ENCODE peak calls at places on chromosome 10, in nine cellular contexts. One of them, this sample, is unnamed. For H3K4me1, the result is how much of the 10 kb centered on the place peaks cover.

GRCh38 chr10:104925232-104925851 is 284.3 kb downstream of the SORCS3 start:
- DNase-seq in Peyer's patch: peak
- DNase-seq in OCI-LY7: peak
- DNase-seq in GM23248: peak
- DNase-seq in K562: peak
- DNase-seq in hepatocyte: peak
- DNase-seq in psoas muscle: no peak
- DNase-seq in HCT116: peak
- DNase-seq in upper lobe of right lung: no peak
- DNase-seq in this sample: no peak

GRCh38 chr10:17353568-17353967 is 100.8 kb downstream of the ST8SIA6 start:
- DNase-seq in Peyer's patch: no peak
- DNase-seq in OCI-LY7: no peak
- DNase-seq in K562: no peak
- DNase-seq in hepatocyte: no peak
- DNase-seq in upper lobe of right lung: no peak
- DNase-seq in GM23248: peak
- DNase-seq in HCT116: peak
- DNase-seq in psoas muscle: no peak
- DNase-seq in this sample: no peak

GRCh38 chr10:84188815-84189214 is 5.5 kb upstream of the CDHR1 start:
- DNase-seq in hepatocyte: no peak
- DNase-seq in GM23248: no peak
- DNase-seq in HCT116: no peak
- DNase-seq in upper lobe of right lung: peak
- DNase-seq in K562: no peak
- DNase-seq in Peyer's patch: peak
- DNase-seq in psoas muscle: no peak
- DNase-seq in OCI-LY7: no peak
- DNase-seq in this sample: no peak

GRCh38 chr10:86446424-86446823 is 75.2 kb downstream of the WAPL start:
- DNase-seq in OCI-LY7: no peak
- DNase-seq in upper lobe of right lung: no peak
- DNase-seq in GM23248: peak
- DNase-seq in HCT116: no peak
- DNase-seq in hepatocyte: no peak
- DNase-seq in K562: no peak
- DNase-seq in Peyer's patch: no peak
- DNase-seq in psoas muscle: no peak
- DNase-seq in this sample: no peak

GRCh38 chr10:95350830-95351228 is 60.0 kb upstream of the PDLIM1 start:
- DNase-seq in hepatocyte: no peak
- DNase-seq in HCT116: no peak
- DNase-seq in psoas muscle: no peak
- DNase-seq in upper lobe of right lung: no peak
- DNase-seq in Peyer's patch: no peak
- DNase-seq in OCI-LY7: no peak
- DNase-seq in K562: no peak
- DNase-seq in GM23248: no peak
- DNase-seq in this sample: no peak

GRCh38 chr10:34911661-34912205 is 96.6 kb upstream of the PARD3 start:
- DNase-seq in Peyer's patch: peak
- DNase-seq in HCT116: no peak
- DNase-seq in K562: no peak
- DNase-seq in GM23248: peak
- DNase-seq in OCI-LY7: no peak
- DNase-seq in hepatocyte: no peak
- DNase-seq in upper lobe of right lung: no peak
- DNase-seq in psoas muscle: no peak
- DNase-seq in this sample: no peak

GRCh38 chr10:51716981-51717380 is 17.6 kb upstream of the CSTF2T start:
- DNase-seq in psoas muscle: no peak
- DNase-seq in OCI-LY7: no peak
- DNase-seq in HCT116: no peak
- DNase-seq in Peyer's patch: no peak
- DNase-seq in upper lobe of right lung: no peak
- DNase-seq in GM23248: peak
- DNase-seq in K562: no peak
- DNase-seq in hepatocyte: no peak
- DNase-seq in this sample: peak

GRCh38 chr10:14358886-14359573 is 28.3 kb upstream of the FRMD4A start:
- DNase-seq in upper lobe of right lung: no peak
- DNase-seq in Peyer's patch: no peak
- DNase-seq in K562: no peak
- DNase-seq in OCI-LY7: no peak
- DNase-seq in GM23248: no peak
- DNase-seq in hepatocyte: no peak
- DNase-seq in HCT116: no peak
- DNase-seq in psoas muscle: no peak
- DNase-seq in this sample: no peak

GRCh38 chr10:78982726-78983125 is 86.0 kb upstream of the ZMIZ1 start:
- DNase-seq in psoas muscle: peak
- DNase-seq in GM23248: no peak
- DNase-seq in OCI-LY7: no peak
- DNase-seq in K562: no peak
- DNase-seq in hepatocyte: no peak
- DNase-seq in upper lobe of right lung: no peak
- DNase-seq in Peyer's patch: no peak
- DNase-seq in HCT116: no peak
- DNase-seq in this sample: no peak

GRCh38 chr10:3779146-3779707 is 5.8 kb downstream of the KLF6 start:
- DNase-seq in hepatocyte: no peak
- DNase-seq in OCI-LY7: no peak
- DNase-seq in HCT116: no peak
- DNase-seq in Peyer's patch: peak
- DNase-seq in GM23248: peak
- DNase-seq in psoas muscle: no peak
- DNase-seq in K562: no peak
- DNase-seq in upper lobe of right lung: no peak
- DNase-seq in this sample: no peak

GRCh38 chr10:63666836-63667383 is 145.7 kb downstream of the REEP3 start:
- DNase-seq in OCI-LY7: no peak
- DNase-seq in psoas muscle: no peak
- DNase-seq in GM23248: peak
- DNase-seq in K562: no peak
- DNase-seq in hepatocyte: no peak
- DNase-seq in upper lobe of right lung: no peak
- DNase-seq in HCT116: no peak
- DNase-seq in Peyer's patch: no peak
- DNase-seq in this sample: no peak

GRCh38 chr10:19767876-19768275 is 48.4 kb upstream of the PLXDC2 start:
- DNase-seq in hepatocyte: no peak
- DNase-seq in GM23248: no peak
- DNase-seq in Peyer's patch: no peak
- DNase-seq in psoas muscle: no peak
- DNase-seq in K562: no peak
- DNase-seq in OCI-LY7: no peak
- DNase-seq in upper lobe of right lung: no peak
- DNase-seq in HCT116: no peak
- DNase-seq in this sample: no peak

GRCh38 chr10:5477948-5478693 is 21.2 kb downstream of the CALML5 start:
- DNase-seq in K562: peak
- DNase-seq in HCT116: no peak
- DNase-seq in upper lobe of right lung: no peak
- DNase-seq in OCI-LY7: no peak
- DNase-seq in GM23248: no peak
- DNase-seq in hepatocyte: no peak
- DNase-seq in psoas muscle: no peak
- DNase-seq in Peyer's patch: peak
- DNase-seq in this sample: no peak

GRCh38 chr10:91745086-91745831 is 53.0 kb upstream of the TNKS2 start:
- DNase-seq in HCT116: peak
- DNase-seq in hepatocyte: peak
- DNase-seq in psoas muscle: no peak
- DNase-seq in Peyer's patch: no peak
- DNase-seq in upper lobe of right lung: no peak
- DNase-seq in OCI-LY7: no peak
- DNase-seq in K562: no peak
- DNase-seq in GM23248: peak
- DNase-seq in this sample: no peak

GRCh38 chr10:131729361-131729760 is 171.4 kb upstream of the PPP2R2D start:
- DNase-seq in Peyer's patch: peak
- DNase-seq in OCI-LY7: no peak
- DNase-seq in psoas muscle: peak
- DNase-seq in HCT116: no peak
- DNase-seq in upper lobe of right lung: peak
- DNase-seq in GM23248: no peak
- DNase-seq in K562: no peak
- DNase-seq in hepatocyte: no peak
- DNase-seq in this sample: peak

GRCh38 chr10:48478980-48479811 is 125.7 kb downstream of the ARHGAP22 start:
- DNase-seq in upper lobe of right lung: peak
- DNase-seq in GM23248: no peak
- DNase-seq in hepatocyte: no peak
- DNase-seq in K562: no peak
- DNase-seq in HCT116: no peak
- DNase-seq in Peyer's patch: peak
- DNase-seq in OCI-LY7: no peak
- DNase-seq in psoas muscle: no peak
- DNase-seq in this sample: no peak

GRCh38 chr10:124515244-124515970 is 53.8 kb downstream of the LHPP start:
- DNase-seq in hepatocyte: no peak
- DNase-seq in GM23248: no peak
- DNase-seq in HCT116: no peak
- DNase-seq in Peyer's patch: no peak
- DNase-seq in OCI-LY7: no peak
- DNase-seq in psoas muscle: peak
- DNase-seq in K562: no peak
- DNase-seq in upper lobe of right lung: no peak
- DNase-seq in this sample: no peak
- H3K27ac ChIP-seq in hepatocyte: no peak
- H3K27ac ChIP-seq in GM23248: no peak
- H3K27ac ChIP-seq in HCT116: no peak
- H3K27ac ChIP-seq in Peyer's patch: no peak
- H3K27ac ChIP-seq in OCI-LY7: no peak
- H3K27ac ChIP-seq in psoas muscle: no peak
- H3K27ac ChIP-seq in K562: no peak
- H3K27ac ChIP-seq in upper lobe of right lung: no peak
- H3K27ac ChIP-seq in this sample: no peak

DNA sequence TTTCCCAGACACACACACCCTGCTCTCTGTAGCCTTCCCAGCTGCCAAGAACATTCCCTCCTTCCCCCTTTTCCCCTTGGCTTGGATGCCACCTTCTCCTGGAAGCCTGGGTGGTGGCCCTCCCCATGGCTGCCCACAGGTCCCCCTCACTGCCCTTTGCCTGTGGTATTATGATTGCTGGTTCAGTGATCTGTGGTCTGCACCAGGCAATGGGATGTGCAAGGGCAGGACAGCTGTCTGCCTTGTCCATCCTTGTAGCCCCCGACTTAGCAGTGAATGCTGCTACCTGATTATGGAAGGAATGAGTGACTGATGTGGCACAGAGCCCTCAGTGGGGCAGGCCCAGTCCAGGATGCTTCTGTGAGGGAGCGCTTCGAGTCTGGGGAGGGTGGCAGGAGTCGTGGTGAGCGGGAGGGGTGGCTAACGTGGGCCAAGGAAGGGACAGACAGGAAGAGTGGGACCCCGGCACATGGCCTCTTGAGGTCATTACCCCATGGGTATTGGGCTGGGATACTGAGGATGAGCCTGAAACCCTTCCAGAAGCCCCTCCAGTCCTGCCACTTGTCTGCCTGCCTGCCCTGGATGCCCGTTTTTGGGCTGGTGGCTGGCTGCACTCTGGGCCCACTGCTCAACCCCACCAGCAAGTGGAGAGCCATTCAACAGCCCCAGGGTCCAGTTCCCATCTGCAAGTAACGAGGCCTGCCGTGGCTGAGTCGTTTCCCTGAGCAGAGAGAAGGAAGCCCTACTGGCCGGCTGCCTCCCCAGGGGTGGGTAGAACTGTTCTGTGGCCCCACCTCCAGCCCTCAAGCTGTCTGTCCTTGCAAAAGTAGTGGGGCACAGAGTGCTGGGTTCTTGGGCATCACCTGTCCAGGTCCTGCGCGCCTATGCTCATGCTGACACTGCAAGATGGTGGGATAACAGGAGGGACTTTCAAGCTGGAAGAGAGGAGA is 8.8 kb downstream of the CHST3 start:
- DNase-seq in psoas muscle: no peak
- DNase-seq in HCT116: no peak
- DNase-seq in GM23248: peak
- DNase-seq in OCI-LY7: no peak
- DNase-seq in Peyer's patch: no peak
- DNase-seq in K562: no peak
- DNase-seq in hepatocyte: no peak
- DNase-seq in upper lobe of right lung: no peak
- DNase-seq in this sample: no peak
- H3K4me1 ChIP-seq in psoas muscle: half or more
- H3K4me1 ChIP-seq in HCT116: half or more
- H3K4me1 ChIP-seq in GM23248: half or more
- H3K4me1 ChIP-seq in OCI-LY7: under half
- H3K4me1 ChIP-seq in Peyer's patch: under half
- H3K4me1 ChIP-seq in K562: under half
- H3K4me1 ChIP-seq in hepatocyte: under half
- H3K4me1 ChIP-seq in upper lobe of right lung: under half
- H3K4me1 ChIP-seq in this sample: half or more

DNA sequence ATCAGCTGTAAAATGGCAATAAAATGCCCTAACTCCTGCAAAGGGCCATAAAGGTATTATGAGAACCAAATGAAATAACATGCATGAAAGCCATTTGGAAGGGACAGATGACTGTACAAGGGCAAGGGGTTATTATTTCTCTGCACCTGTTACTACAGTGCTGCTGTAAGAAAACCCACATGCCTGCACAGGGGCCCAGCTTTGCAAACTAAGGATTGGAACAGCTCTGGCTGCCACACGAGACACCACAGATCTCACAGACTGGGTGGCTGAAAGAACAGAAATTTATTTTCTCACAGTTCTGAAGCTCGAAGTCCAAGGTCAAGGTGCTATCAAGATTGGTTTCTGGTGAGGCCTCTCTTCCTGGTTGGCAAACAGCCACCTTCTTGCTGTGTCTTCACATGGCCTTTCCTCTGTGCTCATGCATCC is 409.0 kb upstream of the NRP1 start:
- DNase-seq in GM23248: no peak
- DNase-seq in OCI-LY7: no peak
- DNase-seq in psoas muscle: no peak
- DNase-seq in K562: no peak
- DNase-seq in Peyer's patch: peak
- DNase-seq in hepatocyte: peak
- DNase-seq in upper lobe of right lung: no peak
- DNase-seq in HCT116: no peak
- DNase-seq in this sample: no peak
- H3K27ac ChIP-seq in GM23248: no peak
- H3K27ac ChIP-seq in OCI-LY7: no peak
- H3K27ac ChIP-seq in psoas muscle: no peak
- H3K27ac ChIP-seq in K562: no peak
- H3K27ac ChIP-seq in Peyer's patch: peak
- H3K27ac ChIP-seq in hepatocyte: no peak
- H3K27ac ChIP-seq in upper lobe of right lung: no peak
- H3K27ac ChIP-seq in HCT116: no peak
- H3K27ac ChIP-seq in this sample: no peak

DNA sequence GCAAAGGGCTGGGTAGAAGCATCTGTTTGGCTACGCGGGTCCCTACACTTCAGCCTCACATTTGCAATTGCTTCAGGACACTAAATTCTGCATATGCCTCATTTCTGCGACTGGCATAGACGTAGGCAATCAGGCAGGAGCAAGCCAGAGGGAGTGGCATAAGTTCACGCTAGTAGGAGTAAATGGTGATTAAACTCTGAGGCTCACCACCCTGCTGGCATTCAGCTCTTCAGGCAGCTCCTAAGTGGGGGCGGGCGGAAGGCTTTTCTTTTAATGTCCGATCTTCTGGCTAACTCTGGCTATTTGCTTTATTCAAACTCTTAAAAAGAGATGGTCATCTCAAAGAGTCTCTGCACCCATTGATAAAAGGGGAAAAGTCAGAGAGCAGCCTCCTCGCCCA is 45.3 kb downstream of the RGS10 start:
- DNase-seq in GM23248: no peak
- DNase-seq in upper lobe of right lung: no peak
- DNase-seq in HCT116: no peak
- DNase-seq in OCI-LY7: no peak
- DNase-seq in Peyer's patch: no peak
- DNase-seq in hepatocyte: no peak
- DNase-seq in psoas muscle: no peak
- DNase-seq in K562: no peak
- DNase-seq in this sample: no peak
- H3K4me1 ChIP-seq in GM23248: under half
- H3K4me1 ChIP-seq in upper lobe of right lung: under half
- H3K4me1 ChIP-seq in HCT116: under half
- H3K4me1 ChIP-seq in OCI-LY7: under half
- H3K4me1 ChIP-seq in Peyer's patch: under half
- H3K4me1 ChIP-seq in hepatocyte: under half
- H3K4me1 ChIP-seq in psoas muscle: under half
- H3K4me1 ChIP-seq in K562: under half
- H3K4me1 ChIP-seq in this sample: under half

This sample was measured in ascending aorta.